ENCODE peak calls at places on chromosome 18, in four cellular contexts. One of them, this sample, is unnamed.

GRCh38 chr18:46672062-46672970 is 15.3 kb upstream of the LOXHD1 start:
- DNase-seq in H1: no peak
- DNase-seq in mesendoderm: peak
- DNase-seq in IMR-90: peak
- DNase-seq in this sample: no peak

GRCh38 chr18:59627414-59627813 is 69.8 kb downstream of the CCBE1 start:
- DNase-seq in mesendoderm: no peak
- DNase-seq in IMR-90: no peak
- DNase-seq in H1: no peak
- DNase-seq in this sample: no peak

GRCh38 chr18:79699653-79700052 is 20.1 kb downstream of the CTDP1 start:
- DNase-seq in H1: no peak
- DNase-seq in IMR-90: no peak
- DNase-seq in mesendoderm: no peak
- DNase-seq in this sample: no peak

GRCh38 chr18:22930089-22930713 is 2.9 kb upstream of the RBBP8 start:
- DNase-seq in H1: peak
- DNase-seq in IMR-90: peak
- DNase-seq in mesendoderm: peak
- DNase-seq in this sample: peak

GRCh38 chr18:57961411-57961810 is 82.6 kb upstream of the NEDD4L start:
- DNase-seq in mesendoderm: no peak
- DNase-seq in H1: no peak
- DNase-seq in IMR-90: no peak
- DNase-seq in this sample: no peak

GRCh38 chr18:57789105-57789504 is 14.0 kb downstream of the ATP8B1 start:
- DNase-seq in IMR-90: peak
- DNase-seq in mesendoderm: no peak
- DNase-seq in H1: no peak
- DNase-seq in this sample: no peak

GRCh38 chr18:515838-516237 is 15.3 kb upstream of the COLEC12 start:
- DNase-seq in mesendoderm: no peak
- DNase-seq in H1: no peak
- DNase-seq in IMR-90: no peak
- DNase-seq in this sample: no peak

GRCh38 chr18:64202836-64203235 is 53.9 kb upstream of the LINC00305 start:
- DNase-seq in IMR-90: no peak
- DNase-seq in H1: no peak
- DNase-seq in mesendoderm: no peak
- DNase-seq in this sample: no peak

GRCh38 chr18:46953195-46953594 is 35.8 kb downstream of the KATNAL2 start:
- DNase-seq in H1: no peak
- DNase-seq in IMR-90: no peak
- DNase-seq in mesendoderm: no peak
- DNase-seq in this sample: no peak

GRCh38 chr18:47100214-47100831 is 50.0 kb downstream of the HDHD2 start:
- DNase-seq in mesendoderm: peak
- DNase-seq in IMR-90: peak
- DNase-seq in H1: peak
- DNase-seq in this sample: peak

GRCh38 chr18:45156941-45157340 is 458.3 kb upstream of the SLC14A2 start:
- DNase-seq in H1: no peak
- DNase-seq in IMR-90: peak
- DNase-seq in mesendoderm: no peak
- DNase-seq in this sample: no peak

GRCh38 chr18:25171334-25171733 is 180.6 kb downstream of the ZNF521 start:
- DNase-seq in mesendoderm: no peak
- DNase-seq in H1: no peak
- DNase-seq in IMR-90: no peak
- DNase-seq in this sample: no peak

GRCh38 chr18:79857082-79857661 is 59.4 kb downstream of the KCNG2 start:
- DNase-seq in mesendoderm: peak
- DNase-seq in IMR-90: peak
- DNase-seq in H1: peak
- DNase-seq in this sample: no peak

GRCh38 chr18:63210531-63210930 is 109.0 kb downstream of the BCL2 start:
- DNase-seq in IMR-90: no peak
- DNase-seq in mesendoderm: no peak
- DNase-seq in H1: no peak
- DNase-seq in this sample: no peak

GRCh38 chr18:49525981-49526380 is 35.9 kb upstream of the LIPG start:
- DNase-seq in IMR-90: no peak
- DNase-seq in H1: no peak
- DNase-seq in mesendoderm: no peak
- DNase-seq in this sample: no peak

GRCh38 chr18:65436430-65436829 is 314.4 kb upstream of the CDH7 start:
- DNase-seq in mesendoderm: peak
- DNase-seq in H1: no peak
- DNase-seq in IMR-90: no peak
- DNase-seq in this sample: peak

GRCh38 chr18:12028674-12029073 is 47.4 kb downstream of the IMPA2 start:
- DNase-seq in H1: no peak
- DNase-seq in mesendoderm: no peak
- DNase-seq in IMR-90: no peak
- DNase-seq in this sample: no peak

GRCh38 chr18:9734189-9734588 is 26.1 kb downstream of the RAB31 start:
- DNase-seq in IMR-90: no peak
- DNase-seq in mesendoderm: peak
- DNase-seq in H1: no peak
- DNase-seq in this sample: no peak

GRCh38 chr18:46728219-46728930 is 28.5 kb downstream of the ST8SIA5 start:
- DNase-seq in H1: no peak
- DNase-seq in IMR-90: no peak
- DNase-seq in mesendoderm: no peak
- DNase-seq in this sample: no peak

DNA sequence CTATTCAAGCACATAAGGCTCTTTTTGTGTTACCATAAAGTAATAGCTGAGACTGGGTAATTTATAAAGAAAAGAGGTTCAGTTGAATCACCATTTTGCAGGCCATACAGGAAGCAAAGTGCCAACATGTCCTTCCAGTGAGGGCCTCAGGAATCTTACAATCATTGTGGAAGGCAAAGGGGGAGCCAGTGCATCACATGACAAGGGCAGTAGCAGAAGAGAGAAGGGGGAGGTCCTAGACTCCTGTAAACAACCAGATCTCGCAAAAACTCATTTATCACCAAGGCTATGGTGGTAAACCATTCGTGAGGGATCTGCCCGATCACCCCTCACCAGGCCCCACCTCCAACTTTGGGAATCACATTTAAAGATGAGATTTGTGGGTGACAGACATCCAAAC is 16.7 kb downstream of the DSG4 start:
- DNase-seq in mesendoderm: peak
- DNase-seq in H1: no peak
- DNase-seq in IMR-90: no peak
- DNase-seq in this sample: no peak
- H4K5ac ChIP-seq in mesendoderm: no peak
- H4K5ac ChIP-seq in H1: no peak
- H4K5ac ChIP-seq in IMR-90: no peak
- H4K5ac ChIP-seq in this sample: no peak

GRCh38 chr18:7779226-7779625 is 212.1 kb downstream of the PTPRM start:
- DNase-seq in IMR-90: no peak
- DNase-seq in H1: no peak
- DNase-seq in mesendoderm: no peak
- DNase-seq in this sample: no peak

GRCh38 chr18:7789853-7790552 is 222.9 kb downstream of the PTPRM start:
- DNase-seq in H1: no peak
- DNase-seq in IMR-90: peak
- DNase-seq in mesendoderm: peak
- DNase-seq in this sample: peak

GRCh38 chr18:7778181-7778580 is 211.1 kb downstream of the PTPRM start:
- DNase-seq in IMR-90: peak
- DNase-seq in H1: no peak
- DNase-seq in mesendoderm: no peak
- DNase-seq in this sample: no peak

GRCh38 chr18:7784171-7784570 is 217.1 kb downstream of the PTPRM start:
- DNase-seq in IMR-90: no peak
- DNase-seq in H1: no peak
- DNase-seq in mesendoderm: peak
- DNase-seq in this sample: peak
- H4K5ac ChIP-seq in IMR-90: no peak
- H4K5ac ChIP-seq in H1: no peak
- H4K5ac ChIP-seq in mesendoderm: no peak
- H4K5ac ChIP-seq in this sample: no peak

GRCh38 chr18:67433971-67434370 is 82.5 kb downstream of the DSEL start:
- DNase-seq in IMR-90: no peak
- DNase-seq in mesendoderm: no peak
- DNase-seq in H1: no peak
- DNase-seq in this sample: no peak
- H4K5ac ChIP-seq in IMR-90: no peak
- H4K5ac ChIP-seq in mesendoderm: no peak
- H4K5ac ChIP-seq in H1: no peak
- H4K5ac ChIP-seq in this sample: no peak

DNA sequence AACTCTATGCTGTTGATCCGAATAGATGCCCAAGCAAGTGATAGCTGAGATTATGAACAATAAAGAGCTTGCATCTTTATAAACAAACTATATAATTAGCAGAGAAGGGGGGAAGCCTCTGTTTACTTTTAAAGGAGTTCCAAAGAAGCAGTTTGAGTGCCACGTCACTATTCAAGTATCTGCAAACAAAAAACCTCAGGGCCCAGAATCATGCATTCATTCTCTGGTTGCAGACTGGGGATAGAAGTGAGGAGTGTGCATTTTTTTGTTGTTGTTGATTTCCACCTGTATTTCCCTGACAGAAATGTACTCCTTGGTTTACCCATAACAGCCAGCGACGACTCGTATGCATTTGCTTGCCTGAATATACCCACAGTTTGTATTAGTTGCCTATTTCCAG is 264.3 kb downstream of the PTGR3 start:
- DNase-seq in H1: no peak
- DNase-seq in IMR-90: peak
- DNase-seq in mesendoderm: no peak
- DNase-seq in this sample: no peak
- H4K5ac ChIP-seq in H1: no peak
- H4K5ac ChIP-seq in IMR-90: no peak
- H4K5ac ChIP-seq in mesendoderm: no peak
- H4K5ac ChIP-seq in this sample: no peak

GRCh38 chr18:34640273-34640672 is 69.8 kb upstream of the DTNA start:
- DNase-seq in mesendoderm: no peak
- DNase-seq in IMR-90: no peak
- DNase-seq in H1: no peak
- DNase-seq in this sample: no peak

GRCh38 chr18:34637094-34637801 is 72.8 kb upstream of the DTNA start:
- DNase-seq in mesendoderm: peak
- DNase-seq in IMR-90: no peak
- DNase-seq in H1: no peak
- DNase-seq in this sample: no peak

GRCh38 chr18:34643982-34644381 is 66.1 kb upstream of the DTNA start:
- DNase-seq in H1: no peak
- DNase-seq in mesendoderm: no peak
- DNase-seq in IMR-90: peak
- DNase-seq in this sample: no peak

DNA sequence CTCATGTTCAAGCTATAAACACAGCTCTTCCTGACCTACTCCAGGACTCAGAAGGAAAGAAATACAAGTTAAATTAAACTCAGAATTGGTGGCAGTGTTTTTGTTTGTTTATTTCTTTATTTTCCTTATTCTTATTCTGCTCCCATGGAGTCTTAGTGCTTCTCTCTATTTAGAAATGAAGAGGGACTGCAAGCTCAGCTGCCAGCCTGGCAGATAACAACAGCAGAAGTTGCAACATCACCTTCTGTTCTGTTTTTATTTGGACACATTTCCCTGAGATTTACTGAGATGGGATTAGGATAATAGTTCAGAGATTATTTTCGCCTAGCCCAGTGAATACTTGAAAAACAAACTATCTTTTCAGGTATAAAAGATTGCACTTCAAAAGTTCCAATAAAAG is 70.4 kb upstream of the DTNA start:
- DNase-seq in H1: no peak
- DNase-seq in mesendoderm: no peak
- DNase-seq in IMR-90: no peak
- DNase-seq in this sample: no peak
- H4K5ac ChIP-seq in H1: no peak
- H4K5ac ChIP-seq in mesendoderm: no peak
- H4K5ac ChIP-seq in IMR-90: no peak
- H4K5ac ChIP-seq in this sample: no peak

GRCh38 chr18:77973745-77974144 is 724.1 kb downstream of the GALR1 start:
- DNase-seq in IMR-90: no peak
- DNase-seq in mesendoderm: no peak
- DNase-seq in H1: no peak
- DNase-seq in this sample: no peak
- H4K5ac ChIP-seq in IMR-90: no peak
- H4K5ac ChIP-seq in mesendoderm: no peak
- H4K5ac ChIP-seq in H1: no peak
- H4K5ac ChIP-seq in this sample: no peak

GRCh38 chr18:56043691-56044090 is 455.7 kb upstream of the TCF4 start:
- DNase-seq in mesendoderm: peak
- DNase-seq in H1: no peak
- DNase-seq in IMR-90: no peak
- DNase-seq in this sample: peak

GRCh38 chr18:56038258-56039030 is 450.5 kb upstream of the TCF4 start:
- DNase-seq in IMR-90: no peak
- DNase-seq in H1: no peak
- DNase-seq in mesendoderm: no peak
- DNase-seq in this sample: no peak

GRCh38 chr18:56044239-56044638 is 456.2 kb upstream of the TCF4 start:
- DNase-seq in mesendoderm: no peak
- DNase-seq in H1: no peak
- DNase-seq in IMR-90: no peak
- DNase-seq in this sample: no peak
- H4K5ac ChIP-seq in mesendoderm: no peak
- H4K5ac ChIP-seq in H1: no peak
- H4K5ac ChIP-seq in IMR-90: no peak
- H4K5ac ChIP-seq in this sample: no peak

GRCh38 chr18:31230495-31230894 is 67.8 kb upstream of the DSC1 start:
- DNase-seq in mesendoderm: no peak
- DNase-seq in IMR-90: peak
- DNase-seq in H1: no peak
- DNase-seq in this sample: no peak
- H4K5ac ChIP-seq in mesendoderm: no peak
- H4K5ac ChIP-seq in IMR-90: no peak
- H4K5ac ChIP-seq in H1: no peak
- H4K5ac ChIP-seq in this sample: no peak